ENCODE peak calls at places on chromosomes 1 and 21, in seven cellular contexts. U is mammary epithelial cell, B is GM23338, J is AG04450, W is dorsolateral prefrontal cortex, F is A549, E is psoas muscle. S is an unnamed sample.

GRCh38 chr1:67530071-67530470 is 99.9 kb upstream of the SERBP1 start:
- DNase-seq in F (no peak), U (no peak), W (no peak), E (no peak), J (no peak), B (no peak), S (no peak)

GRCh38 chr21:46454142-46454541 is 4.5 kb upstream of the DIP2A start:
- DNase-seq in B (no peak), J (no peak), U (no peak), E (no peak), F (no peak), W (no peak), S (no peak)

GRCh38 chr21:45556645-45557601 is 14.7 kb upstream of the SLC19A1 start:
- DNase-seq in J (no peak), E (no peak), B (no peak), F (no peak), W (peak), U (no peak), S (peak)

GRCh38 chr1:25903986-25904385 is 2.2 kb downstream of the STMN1 start:
- DNase-seq in W (no peak), J (no peak), E (no peak), U (no peak), B (no peak), F (no peak), S (no peak)

GRCh38 chr1:38589036-38589435 is 270.5 kb downstream of the RRAGC start:
- DNase-seq in E (no peak), B (no peak), W (no peak), F (no peak), J (no peak), U (peak), S (no peak)

GRCh38 chr1:222420621-222421020 is 127.3 kb downstream of the HHIPL2 start:
- DNase-seq in E (no peak), U (no peak), W (no peak), J (no peak), F (no peak), B (no peak), S (no peak)

GRCh38 chr1:210250665-210250997 is 18.0 kb downstream of the SERTAD4 start:
- DNase-seq in W (peak), B (peak), U (no peak), J (no peak), F (no peak), E (no peak), S (no peak)

GRCh38 chr1:234998174-234998741 is 130.4 kb downstream of the TOMM20 start:
- DNase-seq in F (peak), E (peak), B (peak), J (no peak), U (peak), W (no peak), S (no peak)

GRCh38 chr1:206715120-206715519 is 30.4 kb downstream of the MAPKAPK2 start:
- DNase-seq in U (no peak), J (no peak), F (no peak), B (no peak), W (no peak), E (no peak), S (no peak)

GRCh38 chr1:232943679-232944252 is 6.6 kb upstream of the NTPCR start:
- DNase-seq in E (no peak), W (no peak), F (no peak), B (no peak), J (no peak), U (no peak), S (no peak)

GRCh38 chr1:55244476-55245109 is 29.4 kb upstream of the USP24 start:
- DNase-seq in W (no peak), B (no peak), E (no peak), U (peak), J (no peak), F (no peak), S (no peak)

GRCh38 chr1:19811206-19811851 is 3.8 kb downstream of the RNF186 start:
- DNase-seq in J (no peak), F (peak), W (no peak), E (peak), B (peak), U (no peak), S (peak)

GRCh38 chr1:74731399-74732052 is 1.3 kb downstream of the CRYZ start:
- DNase-seq in J (no peak), W (no peak), E (no peak), U (no peak), F (peak), B (no peak), S (peak)

GRCh38 chr1:14954210-14954609 is 199.3 kb upstream of the TMEM51 start:
- DNase-seq in U (peak), W (no peak), J (no peak), B (no peak), F (no peak), E (no peak), S (no peak)

GRCh38 chr1:112849425-112849966 is 106.5 kb downstream of the SLC16A1 start:
- DNase-seq in U (no peak), F (peak), W (peak), E (no peak), B (peak), J (no peak), S (peak)

GRCh38 chr1:45568421-45568820 is 15.4 kb upstream of the NASP start:
- DNase-seq in J (no peak), U (no peak), F (no peak), B (no peak), E (no peak), W (no peak), S (no peak)

GRCh38 chr1:204326891-204327290 is 32.8 kb downstream of the PLEKHA6 start:
- DNase-seq in B (no peak), E (no peak), W (no peak), F (no peak), U (no peak), J (no peak), S (no peak)

GRCh38 chr1:242197907-242198306 is 199.0 kb upstream of the MAP1LC3C start:
- DNase-seq in W (no peak), F (no peak), E (no peak), J (no peak), B (no peak), U (no peak), S (no peak)

GRCh38 chr1:15866696-15867687 is 19.5 kb downstream of the SPEN start:
- DNase-seq in U (peak), B (no peak), F (no peak), E (no peak), W (no peak), J (no peak), S (no peak)

GRCh38 chr1:193237381-193237978 is 51.1 kb upstream of the B3GALT2 start:
- DNase-seq in F (no peak), U (no peak), W (no peak), B (no peak), J (no peak), E (no peak), S (no peak)

GRCh38 chr1:115466433-115466832 is 128.4 kb upstream of the NGF start:
- DNase-seq in E (no peak), W (no peak), F (no peak), B (peak), U (no peak), J (no peak), S (no peak)

GRCh38 chr1:147758379-147759100 is 1.9 kb downstream of the GJA5 start:
- DNase-seq in U (peak), B (no peak), F (no peak), E (no peak), W (no peak), J (no peak), S (peak)

GRCh38 chr1:79197421-79197820 is 190.9 kb upstream of the ADGRL4 start:
- DNase-seq in E (no peak), U (peak), W (no peak), J (no peak), B (peak), F (peak), S (no peak)

GRCh38 chr1:214685906-214686305 is 82.9 kb downstream of the CENPF start:
- DNase-seq in F (no peak), J (no peak), U (no peak), B (no peak), E (no peak), W (no peak), S (no peak)

GRCh38 chr21:33116669-33117267 is 46.8 kb downstream of the OLIG1 start:
- DNase-seq in B (no peak), U (no peak), W (no peak), F (no peak), J (no peak), E (no peak), S (no peak)

GRCh38 chr1:167832693-167833092 is 81.2 kb downstream of the ADCY10 start:
- DNase-seq in F (no peak), J (no peak), U (no peak), E (no peak), W (no peak), B (peak), S (no peak)

GRCh38 chr1:21539933-21540332 is 30.7 kb downstream of the ALPL start:
- DNase-seq in F (peak), W (peak), E (no peak), J (no peak), B (peak), U (peak), S (no peak)

GRCh38 chr1:74592580-74593355 is 80.4 kb upstream of the LRRC53 start:
- DNase-seq in B (no peak), J (no peak), E (no peak), F (no peak), W (no peak), U (no peak), S (no peak)

GRCh38 chr21:45497846-45498645 is 44.2 kb downstream of the SLC19A1 start:
- DNase-seq in J (no peak), F (no peak), W (no peak), E (peak), U (no peak), B (no peak), S (peak)

GRCh38 chr1:184624051-184624450 is 130.6 kb downstream of the EDEM3 start:
- DNase-seq in E (no peak), B (no peak), J (no peak), W (no peak), U (peak), F (peak), S (no peak)

GRCh38 chr1:17527036-17527914 is 12.2 kb upstream of the ARHGEF10L start:
- DNase-seq in E (no peak), U (no peak), F (peak), W (no peak), B (no peak), J (no peak), S (no peak)

GRCh38 chr1:6588893-6589481 is 9.2 kb downstream of the ZBTB48 start:
- DNase-seq in U (no peak), W (no peak), E (no peak), J (no peak), B (no peak), F (no peak), S (no peak)

GRCh38 chr1:6590046-6590445 is 10.3 kb downstream of the ZBTB48 start:
- DNase-seq in U (no peak), F (no peak), W (no peak), J (no peak), E (no peak), B (no peak), S (no peak)

GRCh38 chr1:6587261-6588005 is 7.6 kb downstream of the ZBTB48 start:
- DNase-seq in E (peak), U (peak), J (no peak), B (no peak), F (no peak), W (peak), S (no peak)

GRCh38 chr1:6586404-6586816 is 6.6 kb downstream of the ZBTB48 start:
- DNase-seq in J (no peak), F (no peak), E (no peak), U (no peak), W (no peak), B (no peak), S (peak)

DNA sequence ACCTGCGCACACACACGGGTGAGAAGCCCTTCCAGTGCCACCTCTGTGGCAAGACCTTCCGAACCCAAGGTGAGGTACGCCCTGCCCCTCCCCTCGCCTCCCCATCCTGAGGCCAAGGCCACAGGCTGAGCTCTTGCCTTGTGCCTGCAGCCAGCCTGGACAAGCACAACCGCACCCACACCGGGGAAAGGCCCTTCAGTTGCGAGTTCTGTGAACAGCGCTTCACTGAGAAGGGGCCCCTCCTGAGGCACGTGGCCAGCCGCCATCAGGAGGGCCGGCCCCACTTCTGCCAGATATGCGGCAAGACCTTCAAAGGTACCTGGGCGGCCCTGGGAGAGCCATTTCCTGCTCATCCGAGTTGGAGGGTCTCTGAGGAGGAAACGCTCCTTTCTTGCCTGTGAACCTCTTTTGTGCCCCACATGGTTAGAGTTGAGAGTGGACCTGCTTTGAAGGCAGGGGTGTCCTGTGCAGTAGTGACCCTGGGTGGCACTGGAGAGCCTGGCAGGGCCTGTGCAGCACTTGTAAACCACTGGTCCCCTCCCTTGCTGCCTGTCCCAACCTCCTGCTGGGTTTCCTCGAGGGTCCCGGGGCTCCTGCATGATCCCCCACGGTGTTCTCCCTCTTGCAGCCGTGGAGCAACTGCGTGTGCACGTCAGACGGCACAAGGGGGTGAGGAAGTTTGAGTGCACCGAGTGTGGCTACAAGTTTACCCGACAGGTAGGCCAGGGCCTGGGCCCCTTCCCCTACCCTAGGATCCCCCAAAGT is 8.5 kb downstream of the ZBTB48 start:
- DNase-seq in E (no peak), F (no peak), J (no peak), B (no peak), U (peak), W (no peak), S (peak)
- H3K27ac ChIP-seq in E (peak), F (no peak), J (no peak), B (peak), U (peak), W (peak), S (no peak)

GRCh38 chr21:42225571-42226155 is 6.7 kb downstream of the ABCG1 start:
- DNase-seq in F (no peak), W (no peak), B (no peak), U (no peak), J (no peak), E (no peak), S (no peak)
- H3K4me3 ChIP-seq in F (no peak), W (no peak), B (no peak), U (no peak), J (no peak), E (no peak), S (no peak)

GRCh38 chr1:89905391-89906058 is 84.7 kb downstream of the LRRC8D start:
- DNase-seq in W (no peak), J (no peak), F (no peak), E (no peak), B (peak), U (no peak), S (no peak)
- H3K27ac ChIP-seq in W (peak), J (peak), F (peak), E (no peak), B (peak), U (no peak), S (no peak)

GRCh38 chr1:178345238-178345637 is 151.5 kb downstream of the CLEC20A start:
- DNase-seq in B (no peak), E (no peak), W (no peak), U (no peak), J (no peak), F (no peak), S (no peak)
- H3K4me3 ChIP-seq in B (peak), E (peak), W (no peak), U (no peak), J (no peak), F (no peak), S (no peak)

GRCh38 chr1:161953256-161953920 is 70.3 kb downstream of the OLFML2B start:
- DNase-seq in B (no peak), F (no peak), U (no peak), J (no peak), W (no peak), E (no peak), S (no peak)

GRCh38 chr1:161952603-161953172 is 71.0 kb downstream of the OLFML2B start:
- DNase-seq in E (no peak), B (no peak), J (no peak), F (no peak), U (no peak), W (no peak), S (no peak)

GRCh38 chr1:161950377-161950776 is 73.3 kb downstream of the OLFML2B start:
- DNase-seq in J (no peak), B (no peak), U (no peak), F (no peak), E (no peak), W (no peak), S (no peak)

GRCh38 chr1:161949543-161949942 is 74.1 kb downstream of the OLFML2B start:
- DNase-seq in E (no peak), W (no peak), U (no peak), J (no peak), F (no peak), B (no peak), S (no peak)

GRCh38 chr1:161951646-161952045 is 72.0 kb downstream of the OLFML2B start:
- DNase-seq in U (no peak), J (no peak), E (no peak), W (no peak), B (no peak), F (no peak), S (no peak)
- H3K27ac ChIP-seq in U (no peak), J (no peak), E (no peak), W (no peak), B (no peak), F (no peak), S (no peak)

S was measured in pancreas.